ENCODE peak calls at places on chromosome 2, in four cellular contexts. I, E, J and T are unnamed samples.

GRCh38 chr2:9018534-9018933 is 15.1 kb upstream of the MBOAT2 start:
- DNase-seq in J (no peak), I (no peak), E (no peak), T (no peak)

GRCh38 chr2:197357986-197358385 is 47.4 kb upstream of the ANKRD44 start:
- DNase-seq in I (no peak), E (no peak), J (no peak), T (no peak)

GRCh38 chr2:74327205-74327604 is 16.0 kb downstream of the SLC4A5 start:
- DNase-seq in E (no peak), J (no peak), I (no peak), T (no peak)

GRCh38 chr2:48733067-48733503 is 22.4 kb downstream of the LHCGR start:
- DNase-seq in E (no peak), J (no peak), I (peak), T (no peak)

GRCh38 chr2:239943571-239943970 is 81.6 kb downstream of the NDUFA10 start:
- DNase-seq in I (no peak), J (no peak), E (no peak), T (no peak)

GRCh38 chr2:196758474-196759377 is 40.8 kb downstream of the GTF3C3 start:
- DNase-seq in J (no peak), I (no peak), E (no peak), T (no peak)

GRCh38 chr2:3535794-3536681 is 16.7 kb upstream of the ADI1 start:
- DNase-seq in I (no peak), J (no peak), E (peak), T (peak)

GRCh38 chr2:226782092-226782713 is 17.4 kb downstream of the IRS1 start:
- DNase-seq in I (no peak), E (no peak), J (no peak), T (no peak)

GRCh38 chr2:169106563-169107545 is 37.5 kb downstream of the DHRS9 start:
- DNase-seq in I (no peak), E (no peak), J (no peak), T (no peak)

GRCh38 chr2:180747728-180748127 is 232.7 kb upstream of the UBE2E3 start:
- DNase-seq in J (no peak), I (no peak), E (no peak), T (no peak)

GRCh38 chr2:32711219-32711618 is 83.4 kb downstream of the TTC27 start:
- DNase-seq in I (no peak), J (no peak), E (no peak), T (no peak)